ENCODE peak calls at places on chromosomes 3 and 15, in six cellular contexts. J, C, K, I, P and R are unnamed samples.
A peak's percentile ranks its signal among the peaks of the same experiment; 100 is the strongest.

GRCh38 chr3:100354850-100355249 is 20.3 kb downstream of the NIT2 start:
- DNase-seq in J (no peak), C (no peak), K (no peak), I (no peak), P (no peak), R (no peak)

GRCh38 chr15:40852529-40852928 is 8.7 kb downstream of the SPINT1 start:
- DNase-seq in J (no peak), C (no peak), K (peak; percentile 13), I (no peak), P (no peak), R (no peak)

GRCh38 chr15:95018888-95019545 is 787.7 kb downstream of the MCTP2 start:
- DNase-seq in J (no peak), C (no peak), K (no peak), I (peak; percentile 75), P (peak; percentile 12), R (no peak)

GRCh38 chr15:47717036-47717611 is at the start of gene SEMA6D:
- DNase-seq in J (peak; percentile 81), C (peak; percentile 75), K (peak; percentile 80), I (peak; percentile 23), P (no peak), R (peak; percentile 52)

GRCh38 chr3:123270818-123271217 is 69.1 kb downstream of the SEC22A start:
- DNase-seq in J (no peak), C (no peak), K (no peak), I (no peak), P (no peak), R (no peak)

GRCh38 chr3:187044206-187044605 is 95.1 kb downstream of the RPL39L start:
- DNase-seq in J (no peak), C (peak; percentile 28), K (no peak), I (no peak), P (peak; percentile 72), R (no peak)

GRCh38 chr15:40055576-40056293 is 16.8 kb upstream of the SRP14 start:
- DNase-seq in J (no peak), C (peak; percentile 80), K (no peak), I (no peak), P (peak; percentile 83), R (no peak)

GRCh38 chr3:27535809-27536392 is 51.7 kb upstream of the SLC4A7 start:
- DNase-seq in J (no peak), C (no peak), K (no peak), I (no peak), P (no peak), R (no peak)

GRCh38 chr3:15903164-15903563 is 105.4 kb upstream of the ANKRD28 start:
- DNase-seq in J (no peak), C (peak; percentile 46), K (no peak), I (no peak), P (no peak), R (no peak)

GRCh38 chr15:88563638-88564037 is 17.2 kb upstream of the DET1 start:
- DNase-seq in J (no peak), C (no peak), K (no peak), I (no peak), P (no peak), R (no peak)

GRCh38 chr3:21326704-21327103 is 424.3 kb downstream of the ZNF385D start:
- DNase-seq in J (no peak), C (no peak), K (no peak), I (no peak), P (no peak), R (no peak)

GRCh38 chr3:129231331-129232119 is 17.9 kb upstream of the COPG1 start:
- DNase-seq in J (no peak), C (no peak), K (no peak), I (no peak), P (no peak), R (no peak)

GRCh38 chr3:29914861-29915524 is 634.1 kb downstream of the RBMS3 start:
- DNase-seq in J (no peak), C (no peak), K (no peak), I (no peak), P (no peak), R (no peak)

GRCh38 chr15:62119224-62119925 is 45.7 kb downstream of the C2CD4B start:
- DNase-seq in J (no peak), C (no peak), K (no peak), I (peak; percentile 68), P (peak; percentile 72), R (no peak)

GRCh38 chr3:135989247-135989646 is 23.7 kb downstream of the PPP2R3A start:
- DNase-seq in J (no peak), C (no peak), K (no peak), I (no peak), P (no peak), R (no peak)